ENCODE peak calls at places on chromosomes 4 and X, in five cellular contexts. S is stimulated activated naive CD8-positive, alpha-beta T cell treated with anti-CD3 and anti-CD28 coated beads, Interleukin-15, amount 100 ng/mL, for 72 hours; O is smooth muscle cell of the brain vasculature; C is stimulated activated CD4-positive, alpha-beta T cell treated with anti-CD3 and anti-CD28 coated beads, Interleukin-4, amount 100 ng/mL, for 1 hour; V is T-helper 1 cell. E is an unnamed sample.
A peak's percentile ranks its signal among the peaks of the same experiment; 100 is the strongest.

GRCh38 chrX:101906136-101906796 is 25.6 kb downstream of the ZMAT1 start:
- DNase-seq in V (no peak), S (no peak), C (no peak), O (no peak), E (no peak)

GRCh38 chrX:41265615-41266014 is 68.3 kb upstream of the DDX3X start:
- DNase-seq in C (peak; percentile 44), S (peak; percentile 70), V (no peak), O (no peak), E (no peak)

GRCh38 chr4:111854494-111855087 is 290.7 kb upstream of the FAM241A start:
- DNase-seq in S (no peak), C (no peak), V (no peak), O (peak; percentile 2), E (peak; percentile 6)

GRCh38 chrX:15245896-15246295 is 24.0 kb downstream of the ASB9 start:
- DNase-seq in V (no peak), S (no peak), C (no peak), O (no peak), E (no peak)

GRCh38 chrX:33840176-33840575 is 291.9 kb downstream of the FAM47A start:
- DNase-seq in S (no peak), V (no peak), C (no peak), O (no peak), E (no peak)

GRCh38 chr4:186957952-186958555 is 234.4 kb upstream of the FAT1 start:
- DNase-seq in S (no peak), O (no peak), C (no peak), V (no peak), E (no peak)

GRCh38 chrX:17377047-17377692 is 2.2 kb downstream of the NHS start:
- DNase-seq in V (no peak), C (no peak), S (peak; percentile 70), O (no peak), E (no peak)

GRCh38 chr4:19736968-19737756 is 514.5 kb upstream of the SLIT2 start:
- DNase-seq in S (no peak), C (no peak), V (no peak), O (no peak), E (no peak)

GRCh38 chr4:163492951-163493504 is 1.5 kb upstream of the TMA16 start:
- DNase-seq in C (no peak), S (no peak), V (no peak), O (no peak), E (no peak)

GRCh38 chr4:141486375-141486997 is 149.9 kb upstream of the IL15 start:
- DNase-seq in C (no peak), O (peak; percentile 24), V (no peak), S (no peak), E (no peak)

GRCh38 chr4:154073107-154073817 is 284.4 kb upstream of the SFRP2 start:
- DNase-seq in O (no peak), S (no peak), C (peak; percentile 6), V (no peak), E (no peak)

GRCh38 chrX:150254909-150255308 is 108.2 kb upstream of the MAMLD1 start:
- DNase-seq in C (no peak), O (no peak), V (no peak), S (no peak), E (no peak)